ENCODE peak calls at places on chromosomes 16 and 17, in five cellular contexts. One of them, this sample, is unnamed.

GRCh38 chr16:55540221-55540620 is 26.3 kb upstream of the CAPNS2 start:
- DNase-seq in brain microvascular endothelial cell: no peak
- DNase-seq in choroid plexus epithelial cell: no peak
- DNase-seq in heart right ventricle: no peak
- DNase-seq in tibial nerve: no peak
- DNase-seq in this sample: no peak

GRCh38 chr17:59829217-59830006 is 63.3 kb downstream of the TUBD1 start:
- DNase-seq in brain microvascular endothelial cell: peak
- DNase-seq in choroid plexus epithelial cell: peak
- DNase-seq in heart right ventricle: no peak
- DNase-seq in tibial nerve: no peak
- DNase-seq in this sample: peak

GRCh38 chr17:80720624-80721577 is 176.3 kb downstream of the RPTOR start:
- DNase-seq in brain microvascular endothelial cell: peak
- DNase-seq in choroid plexus epithelial cell: peak
- DNase-seq in heart right ventricle: no peak
- DNase-seq in tibial nerve: no peak
- DNase-seq in this sample: peak

GRCh38 chr16:678858-679807 is 1.1 kb upstream of the STUB1 start:
- DNase-seq in brain microvascular endothelial cell: no peak
- DNase-seq in choroid plexus epithelial cell: peak
- DNase-seq in heart right ventricle: peak
- DNase-seq in tibial nerve: peak
- DNase-seq in this sample: peak

GRCh38 chr17:75036643-75037268 is 10.0 kb downstream of the ATP5PD start:
- DNase-seq in brain microvascular endothelial cell: no peak
- DNase-seq in choroid plexus epithelial cell: peak
- DNase-seq in heart right ventricle: peak
- DNase-seq in tibial nerve: peak
- DNase-seq in this sample: peak

GRCh38 chr16:67967956-67968439 is 439 bp downstream of the SLC12A4 start:
- DNase-seq in brain microvascular endothelial cell: no peak
- DNase-seq in choroid plexus epithelial cell: peak
- DNase-seq in heart right ventricle: peak
- DNase-seq in tibial nerve: no peak
- DNase-seq in this sample: peak

GRCh38 chr17:19244796-19245195 is 7.6 kb downstream of the EPN2 start:
- DNase-seq in brain microvascular endothelial cell: no peak
- DNase-seq in choroid plexus epithelial cell: no peak
- DNase-seq in heart right ventricle: no peak
- DNase-seq in tibial nerve: no peak
- DNase-seq in this sample: no peak

GRCh38 chr17:784143-784542 is 2.0 kb downstream of the MRM3 start:
- DNase-seq in brain microvascular endothelial cell: no peak
- DNase-seq in choroid plexus epithelial cell: no peak
- DNase-seq in heart right ventricle: no peak
- DNase-seq in tibial nerve: no peak
- DNase-seq in this sample: no peak

GRCh38 chr16:50752481-50753235 is 10.8 kb downstream of the CYLD start:
- DNase-seq in brain microvascular endothelial cell: no peak
- DNase-seq in choroid plexus epithelial cell: no peak
- DNase-seq in heart right ventricle: no peak
- DNase-seq in tibial nerve: no peak
- DNase-seq in this sample: no peak

GRCh38 chr17:35730400-35731005 is 936 bp upstream of the RASL10B start:
- DNase-seq in brain microvascular endothelial cell: no peak
- DNase-seq in choroid plexus epithelial cell: no peak
- DNase-seq in heart right ventricle: no peak
- DNase-seq in tibial nerve: no peak
- DNase-seq in this sample: no peak

GRCh38 chr16:87384162-87384999 is 805 bp upstream of the FBXO31 start:
- DNase-seq in brain microvascular endothelial cell: no peak
- DNase-seq in choroid plexus epithelial cell: no peak
- DNase-seq in heart right ventricle: peak
- DNase-seq in tibial nerve: no peak
- DNase-seq in this sample: no peak

GRCh38 chr16:23803591-23804123 is 32.1 kb upstream of the PRKCB start:
- DNase-seq in brain microvascular endothelial cell: peak
- DNase-seq in choroid plexus epithelial cell: peak
- DNase-seq in heart right ventricle: peak
- DNase-seq in tibial nerve: no peak
- DNase-seq in this sample: peak

DNA sequence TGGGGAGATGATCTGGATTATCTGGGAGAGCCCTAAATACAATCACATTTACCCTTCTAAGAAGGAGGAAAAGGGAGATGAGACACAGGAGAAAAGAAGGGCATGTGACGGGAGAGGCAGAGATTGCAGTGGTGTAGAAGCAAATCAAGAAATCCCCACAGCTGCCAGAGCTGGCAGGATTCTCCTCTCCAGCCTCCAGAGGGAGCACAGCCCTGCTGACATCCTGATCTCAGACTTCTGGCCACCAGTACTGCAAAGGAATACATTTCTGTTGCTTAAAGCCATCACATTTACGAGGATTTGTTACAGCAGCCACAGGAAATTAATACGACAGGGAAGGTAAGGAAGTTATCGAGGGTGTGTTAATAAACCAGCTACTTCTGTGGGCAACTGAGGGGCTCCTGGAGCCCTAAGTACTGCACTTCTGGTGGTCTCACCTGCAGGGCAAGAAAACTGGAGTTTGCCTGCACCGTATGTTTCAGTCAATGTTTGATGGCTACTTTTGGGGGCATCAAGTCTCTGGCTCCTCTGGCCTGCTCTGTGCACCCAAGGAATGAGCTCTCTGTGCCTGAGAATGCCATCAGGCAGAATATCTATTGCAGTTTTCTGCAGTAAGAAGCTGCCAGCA is 22.9 kb upstream of the CDH13 start:
- DNase-seq in brain microvascular endothelial cell: peak
- DNase-seq in choroid plexus epithelial cell: peak
- DNase-seq in heart right ventricle: peak
- DNase-seq in tibial nerve: no peak
- DNase-seq in this sample: peak
- TF ChIP-seq CTCF in brain microvascular endothelial cell: peak
- TF ChIP-seq CTCF in choroid plexus epithelial cell: peak
- TF ChIP-seq CTCF in heart right ventricle: peak
- TF ChIP-seq CTCF in tibial nerve: peak
- TF ChIP-seq CTCF in this sample: peak

GRCh38 chr16:7090628-7091115 is 242.0 kb upstream of the RBFOX1 start:
- DNase-seq in brain microvascular endothelial cell: no peak
- DNase-seq in choroid plexus epithelial cell: no peak
- DNase-seq in heart right ventricle: no peak
- DNase-seq in tibial nerve: no peak
- DNase-seq in this sample: no peak

GRCh38 chr16:7085776-7086175 is 246.9 kb upstream of the RBFOX1 start:
- DNase-seq in brain microvascular endothelial cell: no peak
- DNase-seq in choroid plexus epithelial cell: no peak
- DNase-seq in heart right ventricle: no peak
- DNase-seq in tibial nerve: no peak
- DNase-seq in this sample: no peak

GRCh38 chr16:7083086-7083485 is 249.6 kb upstream of the RBFOX1 start:
- DNase-seq in brain microvascular endothelial cell: no peak
- DNase-seq in choroid plexus epithelial cell: no peak
- DNase-seq in heart right ventricle: no peak
- DNase-seq in tibial nerve: no peak
- DNase-seq in this sample: no peak

GRCh38 chr16:7086842-7087616 is 245.6 kb upstream of the RBFOX1 start:
- DNase-seq in brain microvascular endothelial cell: no peak
- DNase-seq in choroid plexus epithelial cell: no peak
- DNase-seq in heart right ventricle: peak
- DNase-seq in tibial nerve: no peak
- DNase-seq in this sample: no peak
- TF ChIP-seq CTCF in brain microvascular endothelial cell: no peak
- TF ChIP-seq CTCF in choroid plexus epithelial cell: no peak
- TF ChIP-seq CTCF in heart right ventricle: peak
- TF ChIP-seq CTCF in tibial nerve: peak
- TF ChIP-seq CTCF in this sample: no peak

GRCh38 chr17:61259360-61259759 is 140.3 kb upstream of the TBX2 start:
- DNase-seq in brain microvascular endothelial cell: no peak
- DNase-seq in choroid plexus epithelial cell: no peak
- DNase-seq in heart right ventricle: no peak
- DNase-seq in tibial nerve: no peak
- DNase-seq in this sample: peak
- TF ChIP-seq CTCF in brain microvascular endothelial cell: no peak
- TF ChIP-seq CTCF in choroid plexus epithelial cell: no peak
- TF ChIP-seq CTCF in heart right ventricle: no peak
- TF ChIP-seq CTCF in tibial nerve: no peak
- TF ChIP-seq CTCF in this sample: peak

GRCh38 chr16:4339909-4340308 is 11.2 kb downstream of the PAM16 start:
- DNase-seq in brain microvascular endothelial cell: no peak
- DNase-seq in choroid plexus epithelial cell: peak
- DNase-seq in heart right ventricle: peak
- DNase-seq in tibial nerve: no peak
- DNase-seq in this sample: peak
- TF ChIP-seq CTCF in brain microvascular endothelial cell: no peak
- TF ChIP-seq CTCF in choroid plexus epithelial cell: peak
- TF ChIP-seq CTCF in heart right ventricle: no peak
- TF ChIP-seq CTCF in tibial nerve: no peak
- TF ChIP-seq CTCF in this sample: peak

This sample was measured in fibroblast of villous mesenchyme.